ENCODE peak calls at places on chromosomes 2 and 18, in nine cellular contexts. M, U, K, O, N, C, W, V and E are unnamed samples.

GRCh38 chr2:199160677-199161465 is 296.9 kb downstream of the SATB2 start:
- DNase-seq in M (no peak), U (no peak), K (no peak), O (peak; percentile 94), N (no peak), C (no peak), W (no peak), V (no peak), E (no peak)

GRCh38 chr2:232888839-232889529 is 18.9 kb downstream of the SNORC start:
- DNase-seq in M (no peak), U (no peak), K (no peak), O (no peak), N (no peak), C (no peak), W (no peak), V (no peak), E (no peak)

GRCh38 chr18:66993492-66993891 is 389.6 kb upstream of the CDH19 start:
- DNase-seq in M (no peak), U (peak; percentile 1), K (no peak), O (no peak), N (no peak), C (no peak), W (no peak), V (no peak), E (no peak)

GRCh38 chr18:52636536-52636935 is 296.5 kb downstream of the DCC start:
- DNase-seq in M (no peak), U (no peak), K (no peak), O (no peak), N (no peak), C (no peak), W (no peak), V (no peak), E (peak; percentile 40)

GRCh38 chr2:54240515-54241219 is 15.4 kb downstream of the TSPYL6 start:
- DNase-seq in M (no peak), U (no peak), K (no peak), O (peak; percentile 66), N (no peak), C (no peak), W (no peak), V (no peak), E (peak; percentile 23)

GRCh38 chr2:72913531-72914225 is 3.6 kb upstream of the EMX1 start:
- DNase-seq in M (no peak), U (no peak), K (no peak), O (no peak), N (no peak), C (no peak), W (no peak), V (no peak), E (no peak)

GRCh38 chr2:146374505-146374904 is 1470.3 kb upstream of the ACVR2A start:
- DNase-seq in M (no peak), U (no peak), K (no peak), O (peak; percentile 1), N (no peak), C (no peak), W (no peak), V (no peak), E (no peak)

GRCh38 chr18:22848618-22849017 is 84.5 kb upstream of the RBBP8 start:
- DNase-seq in M (no peak), U (no peak), K (no peak), O (peak; percentile 59), N (no peak), C (no peak), W (no peak), V (no peak), E (no peak)

GRCh38 chr2:9952286-9952737 is 819 bp downstream of the GRHL1 start:
- DNase-seq in M (no peak), U (no peak), K (no peak), O (no peak), N (no peak), C (no peak), W (no peak), V (no peak), E (no peak)

GRCh38 chr18:60182223-60182622 is 190.4 kb downstream of the MC4R start:
- DNase-seq in M (no peak), U (no peak), K (no peak), O (no peak), N (no peak), C (no peak), W (no peak), V (no peak), E (no peak)

GRCh38 chr2:239816571-239816970 is 208.6 kb downstream of the NDUFA10 start:
- DNase-seq in M (no peak), U (no peak), K (no peak), O (no peak), N (no peak), C (no peak), W (no peak), V (no peak), E (no peak)

GRCh38 chr2:23549051-23549450 is 164.1 kb downstream of the KLHL29 start:
- DNase-seq in M (no peak), U (no peak), K (no peak), O (no peak), N (peak; percentile 86), C (no peak), W (no peak), V (no peak), E (no peak)

GRCh38 chr2:20400306-20400705 is 46.6 kb upstream of the RHOB start:
- DNase-seq in M (no peak), U (no peak), K (no peak), O (no peak), N (no peak), C (no peak), W (no peak), V (no peak), E (no peak)

GRCh38 chr2:11949732-11950503 is 203.5 kb downstream of the LPIN1 start:
- DNase-seq in M (no peak), U (no peak), K (no peak), O (no peak), N (no peak), C (no peak), W (no peak), V (no peak), E (no peak)

GRCh38 chr2:227397562-227397961 is 9.8 kb upstream of the SCYGR1 start:
- DNase-seq in M (no peak), U (no peak), K (no peak), O (no peak), N (no peak), C (no peak), W (no peak), V (no peak), E (no peak)

GRCh38 chr2:27741673-27742072 is 29.8 kb upstream of the MRPL33 start:
- DNase-seq in M (no peak), U (no peak), K (no peak), O (no peak), N (no peak), C (no peak), W (no peak), V (no peak), E (no peak)

GRCh38 chr2:237830522-237830921 is 28.9 kb upstream of the RAMP1 start:
- DNase-seq in M (no peak), U (no peak), K (no peak), O (no peak), N (no peak), C (no peak), W (no peak), V (no peak), E (no peak)

GRCh38 chr2:54981409-54981808 is 68.8 kb downstream of the RTN4 start:
- DNase-seq in M (no peak), U (no peak), K (no peak), O (no peak), N (no peak), C (no peak), W (no peak), V (no peak), E (no peak)

GRCh38 chr2:224927671-224928173 is 114.5 kb downstream of the DOCK10 start:
- DNase-seq in M (peak; percentile 33), U (no peak), K (peak; percentile 83), O (peak; percentile 68), N (no peak), C (no peak), W (no peak), V (no peak), E (no peak)

GRCh38 chr2:10414000-10414451 is 34.1 kb downstream of the ODC1 start:
- DNase-seq in M (no peak), U (no peak), K (no peak), O (peak; percentile 61), N (no peak), C (no peak), W (no peak), V (no peak), E (peak; percentile 90)

GRCh38 chr2:28507806-28508764 is 12.2 kb downstream of the PLB1 start:
- DNase-seq in M (peak; percentile 5), U (peak; percentile 65), K (no peak), O (no peak), N (no peak), C (peak; percentile 33), W (no peak), V (no peak), E (no peak)

GRCh38 chr2:240123821-240124650 is 12.1 kb downstream of the COPS9 start:
- DNase-seq in M (no peak), U (no peak), K (no peak), O (no peak), N (no peak), C (no peak), W (no peak), V (no peak), E (no peak)

GRCh38 chr2:5121106-5121505 is 571.1 kb upstream of the SOX11 start:
- DNase-seq in M (no peak), U (no peak), K (no peak), O (no peak), N (no peak), C (no peak), W (no peak), V (no peak), E (no peak)

GRCh38 chr18:32048507-32049091 is 30.0 kb downstream of the RNF125 start:
- DNase-seq in M (no peak), U (no peak), K (no peak), O (peak; percentile 14), N (no peak), C (no peak), W (no peak), V (peak; percentile 51), E (no peak)

GRCh38 chr2:64234785-64235184 is 90.6 kb upstream of the PELI1 start:
- DNase-seq in M (no peak), U (no peak), K (no peak), O (no peak), N (no peak), C (no peak), W (no peak), V (no peak), E (no peak)

GRCh38 chr2:233714164-233714563 is 1.5 kb downstream of the UGT1A5 start:
- DNase-seq in M (no peak), U (no peak), K (no peak), O (no peak), N (no peak), C (no peak), W (no peak), V (no peak), E (no peak)

GRCh38 chr2:7375901-7376300 is 458.7 kb downstream of the RNF144A start:
- DNase-seq in M (no peak), U (no peak), K (no peak), O (no peak), N (no peak), C (no peak), W (no peak), V (no peak), E (no peak)

GRCh38 chr18:57023483-57023882 is 123.4 kb upstream of the BOD1L2 start:
- DNase-seq in M (no peak), U (no peak), K (no peak), O (no peak), N (no peak), C (no peak), W (no peak), V (no peak), E (no peak)